ENCODE peak calls at places on chromosomes 4 and X, in four cellular contexts. H is GM12878, V is HepG2, F is H1. R is an unnamed sample.
A peak's percentile ranks its signal among the peaks of the same experiment; 100 is the strongest.

GRCh38 chr4:169345207-169345788 is 74.5 kb upstream of the SH3RF1 start:
- DNase-seq in H (no peak), F (no peak), V (no peak), R (no peak)

GRCh38 chrX:130339408-130340222 is at the start of gene SLC25A14:
- DNase-seq in F (peak; percentile 38), V (peak; percentile 76), H (peak; percentile 38), R (peak; percentile 90)

GRCh38 chr4:160370046-160370445 is 1267.2 kb downstream of the RAPGEF2 start:
- DNase-seq in H (no peak), F (no peak), V (no peak), R (no peak)

GRCh38 chr4:98447648-98448047 is 186.5 kb downstream of the RAP1GDS1 start:
- DNase-seq in F (no peak), V (no peak), H (no peak), R (no peak)

GRCh38 chr4:22246816-22247215 is 269.1 kb downstream of the ADGRA3 start:
- DNase-seq in F (no peak), H (no peak), V (no peak), R (no peak)

GRCh38 chr4:152181150-152181549 is 354.7 kb downstream of the FBXW7 start:
- DNase-seq in V (no peak), F (no peak), H (no peak), R (no peak)

GRCh38 chr4:120897981-120898719 is 24.4 kb downstream of the PRDM5 start:
- DNase-seq in V (no peak), F (no peak), H (no peak), R (no peak)

GRCh38 chrX:69318651-69319305 is 153.5 kb upstream of the PJA1 start:
- DNase-seq in H (no peak), V (no peak), F (no peak), R (no peak)

GRCh38 chrX:23554304-23554703 is 113.0 kb upstream of the PRDX4 start:
- DNase-seq in F (no peak), H (no peak), V (peak; percentile 6), R (peak; percentile 8)

GRCh38 chr4:137775701-137776100 is 243.4 kb upstream of the PCDH18 start:
- DNase-seq in F (no peak), V (no peak), H (no peak), R (no peak)

GRCh38 chr4:71487324-71487677 is 148.5 kb downstream of the SLC4A4 start:
- DNase-seq in F (no peak), V (no peak), H (no peak), R (no peak)
- TF ChIP-seq CBX5 in F (no peak), V (no peak), H (no peak), R (no peak)

DNA sequence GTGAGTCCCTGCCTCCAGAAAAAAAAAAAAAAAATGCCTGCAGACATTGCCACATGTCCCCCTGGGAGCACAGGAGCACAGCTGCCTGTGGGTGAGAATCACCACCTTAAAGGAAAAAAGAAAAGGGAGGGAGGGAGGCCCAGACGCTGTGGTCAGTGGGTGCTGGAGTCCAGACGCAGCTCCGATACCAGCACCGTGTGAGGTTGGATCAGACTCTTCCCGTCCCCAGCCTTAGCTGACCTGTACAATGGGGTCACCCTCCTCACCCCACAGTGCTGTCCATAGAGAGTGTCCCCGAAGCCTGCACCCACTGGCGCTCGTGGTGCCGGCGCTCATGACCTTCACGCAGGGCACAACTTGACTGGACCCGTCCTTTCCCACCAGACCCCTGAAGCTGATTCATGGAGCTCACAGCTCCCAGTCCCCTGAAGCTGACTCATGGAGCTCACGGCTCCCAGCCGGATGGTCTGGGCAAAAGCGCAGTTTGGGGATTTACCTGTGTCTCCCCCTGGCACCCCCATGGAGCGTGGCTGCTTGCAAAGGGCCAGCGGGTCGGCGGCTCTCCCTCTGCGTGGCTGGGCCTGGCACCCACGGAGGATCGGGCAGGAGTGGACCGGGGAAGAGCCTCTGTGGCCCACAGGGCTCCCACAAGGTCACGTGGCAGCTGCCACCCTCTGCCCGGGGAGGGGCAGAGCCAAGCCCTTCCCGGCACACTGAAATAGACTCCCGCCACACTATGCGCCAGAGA is 31.4 kb downstream of the ABLIM2 start:
- DNase-seq in H (no peak), V (no peak), F (no peak), R (no peak)
- TF ChIP-seq POLR2AphosphoS5 in H (no peak), V (no peak), F (no peak), R (no peak)

DNA sequence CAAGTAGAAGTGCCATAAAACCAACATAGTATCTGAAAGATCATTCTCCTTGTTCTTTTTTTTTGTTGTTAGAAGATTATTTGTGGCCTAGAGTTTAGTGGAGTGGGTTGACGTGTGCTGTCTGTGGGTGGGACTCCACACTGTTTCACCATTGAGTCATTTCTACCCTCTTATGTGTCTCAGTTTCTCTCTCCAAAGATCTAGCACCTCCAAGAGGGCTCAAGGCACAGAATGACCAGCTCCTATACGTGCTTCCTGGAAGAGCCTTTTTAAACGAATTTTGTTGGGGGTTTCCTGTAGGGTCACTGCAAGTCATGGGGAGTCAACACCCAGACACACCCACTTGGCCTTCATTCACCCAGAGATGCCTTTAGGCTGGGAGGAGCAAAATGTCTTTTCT is 150.1 kb downstream of the KLF8 start:
- DNase-seq in V (no peak), F (no peak), H (no peak), R (no peak)
- TF ChIP-seq CBX5 in V (no peak), F (no peak), H (no peak), R (no peak)

GRCh38 chr4:88675543-88675942 is 22.1 kb downstream of the NAP1L5 start:
- DNase-seq in H (no peak), V (no peak), F (no peak), R (no peak)

GRCh38 chr4:88674565-88674964 is 23.1 kb downstream of the NAP1L5 start:
- DNase-seq in V (no peak), F (no peak), H (no peak), R (no peak)

GRCh38 chr4:88672987-88673386 is 24.6 kb downstream of the NAP1L5 start:
- DNase-seq in H (no peak), F (peak; percentile 23), V (peak; percentile 28), R (peak; percentile 66)

GRCh38 chr4:88674989-88675388 is 22.6 kb downstream of the NAP1L5 start:
- DNase-seq in F (no peak), V (no peak), H (no peak), R (no peak)

GRCh38 chr4:88673886-88674285 is 23.7 kb downstream of the NAP1L5 start:
- DNase-seq in H (no peak), V (no peak), F (no peak), R (no peak)
- TF ChIP-seq POLR2AphosphoS5 in H (no peak), V (no peak), F (no peak), R (no peak)

GRCh38 chr4:53120801-53121200 is 245.1 kb downstream of the SCFD2 start:
- DNase-seq in V (no peak), F (no peak), H (no peak), R (no peak)

GRCh38 chr4:53121304-53121865 is 244.5 kb downstream of the SCFD2 start:
- DNase-seq in F (no peak), H (no peak), V (no peak), R (no peak)

GRCh38 chr4:53116959-53117358 is 248.9 kb downstream of the SCFD2 start:
- DNase-seq in V (no peak), H (no peak), F (no peak), R (no peak)

GRCh38 chr4:53118676-53119075 is 247.2 kb downstream of the SCFD2 start:
- DNase-seq in F (no peak), H (no peak), V (no peak), R (no peak)

GRCh38 chr4:53119685-53120084 is 246.2 kb downstream of the SCFD2 start:
- DNase-seq in F (no peak), H (no peak), V (peak; percentile 40), R (no peak)
- TF ChIP-seq CBX5 in F (no peak), H (no peak), V (no peak), R (no peak)

GRCh38 chrX:32538554-32538953 is 672.8 kb downstream of the DMD start:
- DNase-seq in H (no peak), F (no peak), V (no peak), R (no peak)
- TF ChIP-seq POLR2AphosphoS5 in H (no peak), F (no peak), V (no peak), R (no peak)

GRCh38 chr4:15793506-15794363 is 15.6 kb downstream of the CD38 start:
- DNase-seq in V (no peak), F (no peak), H (no peak), R (no peak)
- TF ChIP-seq CBX5 in V (no peak), F (no peak), H (no peak), R (no peak)

GRCh38 chr4:7938513-7939376 is 916 bp downstream of the AFAP1 start:
- DNase-seq in V (no peak), F (no peak), H (no peak), R (no peak)

GRCh38 chr4:7941111-7942018 is 1.7 kb upstream of the AFAP1 start:
- DNase-seq in F (no peak), H (no peak), V (no peak), R (no peak)

GRCh38 chr4:7936963-7937362 is 2.7 kb downstream of the AFAP1 start:
- DNase-seq in V (no peak), H (no peak), F (no peak), R (no peak)

GRCh38 chr4:7942019-7942556 is 2.4 kb upstream of the AFAP1 start:
- DNase-seq in V (peak; percentile 52), H (no peak), F (no peak), R (no peak)

DNA sequence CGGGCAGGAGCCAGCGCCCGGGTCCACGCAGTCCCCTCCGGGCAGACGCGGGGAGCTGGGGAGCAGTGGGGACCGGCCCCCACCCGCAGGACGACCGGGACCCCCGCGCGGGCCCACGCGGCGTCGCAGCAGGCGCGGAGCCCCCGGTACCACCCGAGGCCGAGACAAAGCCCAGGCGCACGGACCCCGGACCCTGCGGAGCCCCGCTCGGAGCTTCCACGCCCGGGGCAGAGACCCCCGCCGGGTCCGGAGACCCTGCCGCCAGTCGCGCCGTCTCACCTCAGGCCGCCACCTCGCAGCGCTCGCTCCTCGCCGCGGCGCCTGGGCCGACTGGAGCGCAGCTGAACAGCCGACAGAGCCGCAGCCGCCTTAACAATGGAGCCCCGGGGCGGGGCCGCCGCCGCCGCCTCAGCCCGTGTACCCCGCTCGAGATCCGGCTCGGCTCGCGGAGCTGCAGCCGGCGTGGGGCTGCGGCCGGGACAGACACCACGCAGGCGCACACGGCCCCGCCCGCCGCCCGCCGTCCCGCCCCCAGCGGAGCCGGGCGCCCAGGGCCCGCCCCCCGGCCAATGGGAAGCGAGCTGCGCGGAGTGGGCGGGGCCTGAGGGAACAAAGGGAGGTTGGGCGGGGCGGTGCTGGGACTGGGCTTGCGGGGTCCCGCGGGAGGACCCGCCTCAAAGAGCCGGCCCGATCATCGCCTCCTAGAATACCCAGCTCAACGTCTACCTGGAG is at the start of gene AFAP1:
- DNase-seq in F (no peak), H (no peak), V (peak; percentile 66), R (peak; percentile 99)
- TF ChIP-seq POLR2AphosphoS5 in F (no peak), H (no peak), V (no peak), R (no peak)

DNA sequence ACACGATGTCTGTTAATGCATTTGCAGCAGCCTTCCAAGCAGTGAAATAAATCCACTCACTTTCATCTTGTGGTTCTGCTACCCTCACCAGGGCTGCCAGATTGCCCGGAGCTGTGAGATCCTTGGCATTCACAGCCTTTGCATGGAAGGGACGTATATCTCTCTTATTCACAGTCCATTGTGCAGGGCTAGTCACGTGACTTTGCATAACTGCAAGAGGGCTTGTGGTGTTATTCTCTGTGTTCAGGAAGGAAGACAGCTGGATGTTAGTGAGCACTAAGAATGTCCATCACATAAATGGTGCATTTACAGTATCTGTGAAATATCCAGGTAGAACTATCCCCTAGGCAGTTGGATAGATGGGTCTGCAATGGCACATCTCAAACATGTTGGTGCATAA is 96.5 kb upstream of the BEND4 start:
- DNase-seq in F (no peak), H (no peak), V (no peak), R (no peak)
- TF ChIP-seq CBX5 in F (no peak), H (no peak), V (no peak), R (no peak)

R was measured in K562.